ENCODE peak calls at places on chromosomes 5 and 9, in seven cellular contexts. K is neural progenitor cell, G is GM23338, R is HCT116, B is PC-3, Q is OCI-LY7, N is SK-N-SH. C is an unnamed sample.

GRCh38 chr9:73023025-73023541 is 70.2 kb upstream of the ALDH1A1 start:
- DNase-seq in K (peak; percentile 70), B (peak; percentile 56), N (peak; percentile 15), R (peak; percentile 62), Q (peak; percentile 39), G (peak; percentile 84), C (peak; percentile 76)

GRCh38 chr5:125050926-125051325 is 304.5 kb upstream of the ZNF608 start:
- DNase-seq in Q (no peak), G (no peak), N (no peak), R (no peak), B (no peak), K (no peak), C (no peak)

GRCh38 chr9:101671567-101671966 is 66.9 kb downstream of the GRIN3A start:
- DNase-seq in Q (no peak), R (no peak), B (no peak), N (no peak), G (no peak), K (no peak), C (no peak)

GRCh38 chr5:18008940-18009339 is 374.7 kb downstream of the TAF11L14 start:
- DNase-seq in Q (no peak), G (no peak), N (no peak), K (no peak), B (peak; percentile 50), R (no peak), C (no peak)

GRCh38 chr9:111601237-111602018 is 2.0 kb upstream of the PTGR1 start:
- DNase-seq in R (no peak), B (peak; percentile 64), G (no peak), Q (no peak), K (no peak), N (no peak), C (peak; percentile 57)

GRCh38 chr9:21968331-21969010 is 25.7 kb downstream of the CDKN2A start:
- DNase-seq in N (peak; percentile 68), R (no peak), B (no peak), G (peak; percentile 59), K (peak; percentile 73), Q (no peak), C (peak; percentile 26)

GRCh38 chr9:40884072-40884901 is 244.2 kb downstream of the FOXD4L6 start:
- DNase-seq in B (no peak), Q (no peak), K (no peak), N (peak; percentile 4), G (no peak), R (no peak), C (no peak)

GRCh38 chr9:100848731-100849130 is 179.8 kb upstream of the PLPPR1 start:
- DNase-seq in Q (no peak), R (no peak), K (no peak), B (no peak), G (no peak), N (no peak), C (no peak)

GRCh38 chr5:102815560-102816324 is 60.6 kb downstream of the PAM start:
- DNase-seq in Q (no peak), N (no peak), R (no peak), B (no peak), G (no peak), K (no peak), C (no peak)

GRCh38 chr9:131892162-131892707 is 152.4 kb upstream of the RAPGEF1 start:
- DNase-seq in N (no peak), K (no peak), R (no peak), Q (no peak), B (peak; percentile 22), G (no peak), C (no peak)

GRCh38 chr5:179404321-179405053 is 59.2 kb upstream of the ADAMTS2 start:
- DNase-seq in Q (no peak), N (peak; percentile 62), R (no peak), B (no peak), G (no peak), K (no peak), C (peak; percentile 37)

GRCh38 chr5:66440202-66440680 is 156.0 kb upstream of the MAST4 start:
- DNase-seq in Q (no peak), B (no peak), K (no peak), R (no peak), G (no peak), N (no peak), C (peak; percentile 8)

GRCh38 chr9:114616684-114617520 is 5.8 kb downstream of the TMEM268 start:
- DNase-seq in Q (peak; percentile 86), G (no peak), R (no peak), N (no peak), K (no peak), B (peak; percentile 43), C (no peak)

GRCh38 chr5:200985-201384 is 9.7 kb downstream of the LRRC14B start:
- DNase-seq in B (no peak), G (no peak), Q (peak; percentile 89), R (no peak), N (no peak), K (no peak), C (no peak)

GRCh38 chr5:169637085-169637855 is at the start of gene DOCK2:
- DNase-seq in G (peak; percentile 59), N (no peak), K (peak; percentile 21), R (no peak), B (no peak), Q (peak; percentile 85), C (no peak)

GRCh38 chr5:124741711-124742496 is 4.5 kb downstream of the ZNF608 start:
- DNase-seq in K (peak; percentile 91), G (peak; percentile 54), B (peak; percentile 84), N (no peak), R (peak; percentile 75), Q (peak; percentile 44), C (peak; percentile 62)

GRCh38 chr9:135347461-135347860 is 132.1 kb upstream of the PPP1R26 start:
- DNase-seq in B (peak; percentile 2), K (no peak), N (no peak), G (no peak), Q (no peak), R (no peak), C (no peak)

DNA sequence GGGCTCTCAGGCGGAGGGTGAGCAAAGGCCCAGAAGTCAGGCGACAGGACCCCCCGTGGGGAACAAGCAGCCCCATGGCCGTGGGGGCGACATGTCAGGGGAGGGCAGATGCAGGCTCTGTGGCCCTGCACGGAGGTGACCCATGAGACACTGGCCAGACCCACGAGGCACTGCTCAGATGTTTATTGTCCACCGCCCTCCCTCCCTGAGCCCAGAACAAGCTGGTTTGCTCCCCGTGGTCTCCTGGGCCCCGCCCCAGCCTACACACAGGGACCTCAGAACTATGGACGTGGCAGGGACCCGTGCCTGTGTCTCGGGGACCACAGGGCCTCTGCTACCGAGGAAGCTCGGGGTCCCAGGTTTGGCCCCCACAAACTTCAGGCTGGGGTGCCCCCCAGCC is 1.9 kb downstream of the FUT7 start:
- DNase-seq in B (no peak), K (no peak), G (no peak), R (no peak), N (no peak), Q (no peak), C (no peak)
- TF ChIP-seq EZH2phosphoT487 in B (no peak), K (no peak), G (no peak), R (no peak), N (no peak), Q (no peak), C (no peak)

DNA sequence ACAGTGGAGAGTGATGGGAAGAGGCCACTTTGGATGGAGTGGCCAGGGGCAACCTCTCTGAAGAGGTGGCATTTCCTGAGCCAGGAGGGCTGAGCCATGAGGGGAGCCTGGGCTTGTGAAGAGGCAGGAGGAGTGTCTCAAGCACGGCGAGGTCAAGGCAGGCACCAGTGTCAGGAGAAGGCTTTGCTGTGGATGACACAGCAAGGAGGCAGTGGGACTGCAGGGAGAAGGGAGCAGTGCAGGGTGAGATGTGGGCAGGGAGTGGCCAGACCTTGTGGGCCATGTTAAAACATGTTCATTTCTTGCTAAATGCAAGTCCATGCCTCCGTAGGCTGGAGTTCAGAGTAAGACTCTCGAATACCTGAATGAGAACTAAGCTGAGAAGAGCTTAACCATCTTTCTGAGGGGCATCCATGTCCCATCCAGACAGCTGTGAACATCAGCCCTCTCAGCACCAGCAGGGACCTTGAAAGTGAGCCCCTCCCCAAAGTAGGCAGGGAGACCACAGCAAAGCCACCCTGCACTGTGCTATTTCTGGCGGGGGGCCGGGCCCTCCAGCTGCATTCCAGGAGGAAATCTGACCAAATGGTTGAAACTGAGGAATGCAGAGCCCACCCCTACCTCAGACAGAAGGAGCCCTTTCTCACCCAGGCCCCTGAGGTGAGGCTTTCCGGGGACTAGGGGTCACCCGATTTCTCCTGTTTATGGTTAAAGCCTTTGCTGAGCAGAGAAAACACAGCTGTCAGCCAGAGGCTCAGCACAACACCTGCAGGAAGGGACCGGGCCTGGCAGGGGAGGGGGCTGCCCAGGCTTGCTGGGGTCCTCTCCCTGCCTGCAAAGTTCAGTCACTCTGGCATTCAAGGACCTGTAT is 16.1 kb upstream of the ARSI start:
- DNase-seq in G (no peak), B (no peak), R (no peak), N (no peak), K (no peak), Q (no peak), C (no peak)
- H2AFZ ChIP-seq in G (peak overlapping the region; percentile 66), B (no peak overlapping the region), R (no peak overlapping the region), N (peak overlapping the region; percentile 52), K (no peak overlapping the region), Q (no peak overlapping the region), C (no peak overlapping the region)

DNA sequence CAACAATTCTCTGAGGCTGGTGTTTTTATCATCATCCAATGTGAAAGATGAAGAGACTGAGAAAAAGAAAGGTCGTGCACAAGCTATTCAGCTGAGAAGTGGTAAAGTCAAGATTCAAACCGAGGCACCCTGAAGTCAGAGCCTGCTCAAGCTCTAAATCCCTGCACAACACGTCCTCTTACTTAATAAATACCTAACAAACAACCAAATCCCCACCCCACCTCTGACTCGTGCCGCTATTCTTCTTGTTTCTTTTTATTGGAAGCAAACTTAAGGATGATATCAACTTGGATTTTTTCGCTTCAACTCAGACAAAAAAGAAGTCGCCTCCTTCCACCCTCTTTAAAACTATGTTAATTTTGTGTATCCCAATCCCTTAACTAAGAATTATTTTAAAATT is 140.2 kb downstream of the CEP120 start:
- DNase-seq in K (peak; percentile 14), R (no peak), B (peak; percentile 19), Q (no peak), G (no peak), N (no peak), C (peak; percentile 15)
- TF ChIP-seq CTCF in K (no peak), R (no peak), B (no peak), Q (no peak), G (no peak), N (no peak), C (no peak)

GRCh38 chr9:70405808-70406445 is 8.5 kb downstream of the KLF9 start:
- DNase-seq in N (no peak), B (no peak), Q (no peak), K (no peak), R (no peak), G (peak; percentile 38), C (no peak)
- TF ChIP-seq EZH2phosphoT487 in N (no peak), B (no peak), Q (no peak), K (no peak), R (no peak), G (no peak), C (no peak)

GRCh38 chr5:140205216-140205615 is 30.2 kb downstream of the CYSTM1 start:
- DNase-seq in N (no peak), Q (no peak), G (no peak), R (no peak), B (no peak), K (no peak), C (no peak)
- H2AFZ ChIP-seq in N (no peak overlapping the region), Q (no peak overlapping the region), G (no peak overlapping the region), R (no peak overlapping the region), B (no peak overlapping the region), K (no peak overlapping the region), C (no peak overlapping the region)

C was measured in hepatocyte.